ENCODE peak calls at places on chromosomes 2 and 18, in four cellular contexts. C is K562, Q is H1, Y is Panc1. V is an unnamed sample.
A peak's percentile ranks its signal among the peaks of the same experiment; 100 is the strongest.

GRCh38 chr2:218857371-218858137 is 2.1 kb upstream of the WNT6 start:
- DNase-seq in Y (no peak), Q (no peak), C (no peak), V (no peak)

GRCh38 chr18:48290162-48290926 is 118.8 kb downstream of the ZBTB7C start:
- DNase-seq in C (no peak), Q (no peak), Y (no peak), V (no peak)

GRCh38 chr2:145230546-145230945 is 710.6 kb upstream of the ZEB2 start:
- DNase-seq in Q (no peak), C (no peak), Y (no peak), V (no peak)

GRCh38 chr2:238216651-238217184 is 13.2 kb upstream of the ILKAP start:
- DNase-seq in C (no peak), Y (no peak), Q (no peak), V (no peak)

GRCh38 chr2:134281815-134282419 is 28.0 kb downstream of the MGAT5 start:
- DNase-seq in C (no peak), Q (no peak), Y (no peak), V (no peak)

GRCh38 chr2:39546937-39547336 is 109.9 kb upstream of the MAP4K3 start:
- DNase-seq in C (no peak), Y (no peak), Q (no peak), V (no peak)

GRCh38 chr2:139317259-139317658 is 537.1 kb upstream of the NXPH2 start:
- DNase-seq in C (no peak), Y (no peak), Q (no peak), V (peak; percentile 52)

GRCh38 chr2:215749092-215749957 is 264.0 kb downstream of the MREG start:
- DNase-seq in Q (no peak), C (no peak), Y (no peak), V (no peak)

GRCh38 chr2:170354855-170355649 is 177.1 kb downstream of the MYO3B start:
- DNase-seq in Q (no peak), C (no peak), Y (no peak), V (no peak)

GRCh38 chr18:8744656-8745055 is 39.3 kb downstream of the MTCL1 start:
- DNase-seq in C (no peak), Y (no peak), Q (no peak), V (no peak)

GRCh38 chr2:70828914-70829824 is 6.4 kb downstream of the CD207 start:
- DNase-seq in Y (no peak), Q (no peak), C (no peak), V (no peak)

GRCh38 chr18:60232541-60232940 is 140.0 kb downstream of the MC4R start:
- DNase-seq in Y (peak; percentile 52), C (no peak), Q (no peak), V (no peak)

GRCh38 chr2:8714283-8714682 is 32.4 kb downstream of the ID2 start:
- DNase-seq in Y (no peak), Q (no peak), C (no peak), V (no peak)

GRCh38 chr2:64866797-64867196 is 122.4 kb upstream of the SLC1A4 start:
- DNase-seq in Y (no peak), Q (no peak), C (no peak), V (no peak)

GRCh38 chr18:31440787-31441186 is 6.8 kb upstream of the DSG3 start:
- DNase-seq in Q (no peak), C (no peak), Y (no peak), V (no peak)

DNA sequence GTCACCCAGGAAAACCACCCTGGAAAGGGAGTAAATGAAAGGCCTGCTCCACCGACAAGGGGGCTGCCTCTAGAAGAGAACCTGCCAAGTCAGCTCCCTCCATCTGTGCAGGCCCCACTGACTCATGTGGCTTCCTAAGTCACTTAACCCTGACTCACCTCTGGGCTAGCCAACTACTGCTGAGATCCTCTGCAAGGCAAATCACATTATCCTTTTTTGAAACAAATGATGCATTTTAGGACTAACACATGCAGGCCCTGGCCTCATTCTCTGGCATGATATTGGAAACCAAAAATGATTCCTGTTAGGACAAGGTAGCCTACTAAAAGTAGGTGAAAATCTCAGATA is 474.6 kb downstream of the EPHA4 start:
- DNase-seq in Q (no peak), C (no peak), Y (no peak), V (no peak)
- TF ChIP-seq POLR2AphosphoS5 in Q (no peak), C (no peak), Y (no peak), V (no peak)

GRCh38 chr2:217289153-217289908 is 429.5 kb upstream of the TNP1 start:
- DNase-seq in Y (no peak), C (no peak), Q (no peak), V (peak; percentile 63)
- H3K27ac ChIP-seq in Y (no peak overlapping the region), C (no peak overlapping the region), Q (no peak overlapping the region), V (peak overlapping the region; percentile 22)

DNA sequence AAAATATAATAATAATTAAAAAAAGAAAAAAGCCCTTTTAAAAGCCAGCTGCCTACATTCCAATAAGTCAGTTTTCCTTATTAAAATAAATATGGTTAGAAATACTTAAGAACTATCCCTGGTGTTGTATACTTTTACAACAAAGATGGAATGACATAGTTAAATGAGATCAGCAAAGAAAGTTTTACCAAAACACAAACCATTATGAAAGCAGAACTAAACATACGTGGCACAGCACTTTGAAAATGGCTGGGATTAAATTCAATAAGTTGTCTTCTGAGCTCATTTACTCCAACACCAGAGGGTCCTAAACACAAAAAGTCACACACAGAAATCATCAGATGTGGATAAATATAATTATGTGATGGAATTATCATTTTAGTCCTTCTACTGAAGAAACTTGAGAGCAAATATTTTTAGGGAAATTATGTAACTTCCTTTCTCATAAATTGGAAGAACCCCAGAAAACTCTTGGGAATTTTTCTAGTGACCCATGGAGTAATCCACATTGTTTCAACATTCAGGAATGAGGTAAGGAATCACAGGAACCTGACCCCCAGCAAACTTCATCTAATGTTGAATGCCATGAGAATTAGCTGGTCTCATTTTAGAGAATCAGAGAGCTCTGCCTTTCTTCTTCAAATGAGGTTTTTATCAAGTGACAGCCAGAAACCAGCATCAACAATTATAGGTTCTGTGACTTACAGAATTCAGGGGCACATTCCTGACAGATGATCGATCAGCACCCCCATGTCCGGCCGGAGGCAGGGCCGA is 11.5 kb upstream of the TMEM237 start:
- DNase-seq in Q (no peak), Y (no peak), C (no peak), V (no peak)
- TF ChIP-seq POLR2AphosphoS5 in Q (no peak), Y (no peak), C (no peak), V (no peak)

DNA sequence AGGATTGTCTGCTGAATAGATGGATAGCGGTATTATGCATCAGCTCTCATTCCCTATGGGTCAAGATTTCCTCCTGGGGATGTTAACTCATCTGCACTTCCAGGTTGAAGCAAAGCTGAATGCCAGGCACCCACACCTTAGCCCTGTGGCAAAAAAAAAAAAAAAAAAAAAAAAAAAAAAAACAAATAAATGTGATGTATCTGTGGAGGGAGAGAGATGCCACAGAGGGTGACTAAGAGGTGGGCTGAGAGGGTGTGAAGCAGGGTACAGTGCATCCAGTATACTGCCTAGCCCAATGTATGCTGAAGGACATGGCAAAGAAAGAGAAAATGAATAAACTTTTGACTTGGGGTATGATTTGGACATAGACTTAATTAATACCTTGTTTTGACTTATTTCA is 91.4 kb downstream of the COPS8 start:
- DNase-seq in Q (no peak), C (no peak), Y (no peak), V (no peak)
- H3K27ac ChIP-seq in Q (no peak overlapping the region), C (no peak overlapping the region), Y (peak overlapping the region; percentile 84), V (no peak overlapping the region)

GRCh38 chr2:182779323-182779722 is 63.3 kb downstream of the DNAJC10 start:
- DNase-seq in Q (no peak), C (no peak), Y (no peak), V (no peak)
- TF ChIP-seq POLR2AphosphoS5 in Q (no peak), C (no peak), Y (no peak), V (no peak)